ENCODE peak calls at places on chromosomes 5 and 9, in nine cellular contexts. S is fibroblast of villous mesenchyme, L is progenitor cell of endocrine pancreas, H is transverse colon, V is ovary, U is kidney, D is IMR-90, Y is GM20000, N is AG09309. P is an unnamed sample.

GRCh38 chr5:65753189-65753588 is 31.2 kb downstream of the NLN start:
- DNase-seq in D (no peak), L (no peak), H (no peak), S (no peak), N (no peak), Y (no peak), V (no peak), U (no peak), P (no peak)

GRCh38 chr5:89883967-89884366 is 525.6 kb downstream of the CETN3 start:
- DNase-seq in Y (no peak), N (no peak), V (no peak), S (no peak), D (no peak), L (no peak), U (no peak), H (no peak), P (no peak)

GRCh38 chr5:72531496-72532190 is 24.4 kb upstream of the ZNF366 start:
- DNase-seq in H (no peak), L (no peak), N (peak), D (no peak), S (peak), U (no peak), V (no peak), Y (no peak), P (no peak)

GRCh38 chr5:88923623-88924619 is 40.9 kb upstream of the MEF2C start:
- DNase-seq in Y (no peak), S (no peak), H (no peak), U (no peak), V (no peak), D (no peak), N (no peak), L (no peak), P (no peak)

GRCh38 chr5:105849701-105850100 is 1821.0 kb downstream of the EFNA5 start:
- DNase-seq in Y (no peak), H (no peak), V (no peak), D (peak), N (no peak), S (no peak), L (no peak), U (no peak), P (no peak)

GRCh38 chr5:80591352-80591751 is 21.3 kb upstream of the ANKRD34B start:
- DNase-seq in Y (no peak), U (peak), L (no peak), S (no peak), D (no peak), N (no peak), V (no peak), H (no peak), P (no peak)

GRCh38 chr9:99134893-99135341 is 30.0 kb downstream of the TGFBR1 start:
- DNase-seq in U (no peak), L (no peak), N (peak), V (no peak), S (peak), H (no peak), Y (no peak), D (peak), P (no peak)

GRCh38 chr9:93032545-93032944 is 26.0 kb upstream of the SUSD3 start:
- DNase-seq in S (no peak), H (no peak), N (no peak), U (no peak), D (no peak), V (no peak), Y (no peak), L (no peak), P (no peak)

GRCh38 chr9:93112116-93112863 is 16.3 kb downstream of the CARD19 start:
- DNase-seq in H (no peak), L (no peak), Y (no peak), U (peak), S (no peak), D (no peak), N (no peak), V (peak), P (no peak)

GRCh38 chr9:13481274-13481673 is 201.8 kb upstream of the MPDZ start:
- DNase-seq in U (no peak), L (no peak), Y (no peak), D (no peak), N (no peak), S (no peak), V (no peak), H (no peak), P (no peak)

GRCh38 chr5:125928663-125929062 is 494.5 kb upstream of the GRAMD2B start:
- DNase-seq in Y (no peak), V (no peak), N (no peak), S (no peak), L (no peak), D (no peak), H (no peak), U (no peak), P (no peak)

GRCh38 chr5:67283988-67284457 is 87.4 kb upstream of the CD180 start:
- DNase-seq in H (no peak), V (no peak), Y (no peak), U (no peak), L (no peak), D (no peak), N (no peak), S (no peak), P (no peak)

GRCh38 chr9:97981828-97982164 is 1.3 kb upstream of the ANP32B start:
- DNase-seq in H (no peak), L (no peak), Y (no peak), U (no peak), S (peak), V (no peak), N (no peak), D (no peak), P (no peak)

GRCh38 chr9:97983524-97984187 is 515 bp downstream of the ANP32B start:
- DNase-seq in V (peak), H (peak), D (peak), U (peak), Y (peak), L (peak), N (no peak), S (peak), P (peak)

GRCh38 chr9:97982191-97982718 is 886 bp upstream of the ANP32B start:
- DNase-seq in N (no peak), D (no peak), S (no peak), U (no peak), H (no peak), V (no peak), Y (no peak), L (no peak), P (no peak)

GRCh38 chr9:97984188-97985057 is 1.3 kb downstream of the ANP32B start:
- DNase-seq in U (peak), S (peak), D (peak), H (peak), L (peak), V (peak), N (peak), Y (peak), P (peak)

DNA sequence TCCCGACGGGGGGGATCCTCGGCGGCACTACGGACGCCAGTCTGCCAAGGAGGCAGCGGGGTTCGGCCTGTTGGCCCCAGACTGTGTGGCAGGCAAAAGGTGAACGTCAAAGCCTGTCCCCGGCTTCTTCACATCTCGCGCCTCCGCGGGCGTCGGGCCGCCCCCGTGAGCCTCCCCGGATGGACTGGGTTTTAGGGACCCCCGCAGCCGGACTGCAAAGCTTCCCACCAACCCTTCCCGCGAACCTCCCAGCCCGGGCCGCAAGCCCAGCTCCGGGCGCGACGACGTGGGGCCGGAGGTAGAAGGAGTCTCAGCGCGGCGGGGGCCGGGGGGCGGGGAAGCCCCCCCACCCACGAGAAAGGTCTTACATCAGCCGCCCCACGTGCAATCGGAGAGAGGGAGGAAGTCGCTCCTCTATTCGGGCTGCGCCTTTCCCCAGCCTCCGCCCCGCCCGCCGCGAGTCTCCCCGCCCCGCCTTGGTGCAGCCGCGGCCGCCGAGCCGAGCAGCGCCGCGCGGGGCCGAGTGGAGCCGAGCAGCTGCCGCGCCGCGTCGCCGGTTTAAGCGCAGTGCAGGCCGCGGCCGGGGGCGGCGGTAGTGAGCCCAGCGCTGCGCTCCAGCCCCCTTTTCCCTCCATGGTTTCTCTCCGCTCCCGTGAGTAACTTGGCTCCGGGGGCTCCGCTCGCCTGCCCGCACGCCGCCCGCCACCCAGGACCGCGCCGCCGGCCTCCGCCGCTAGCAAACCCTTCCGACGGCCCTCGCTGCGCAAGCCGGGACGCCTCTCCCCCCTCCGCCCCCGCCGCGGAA is at the start of gene ANP32B:
- DNase-seq in N (peak), U (peak), Y (peak), H (peak), L (peak), S (peak), V (peak), D (peak), P (peak)
- TF ChIP-seq CTCF in N (peak), U (peak), Y (peak), H (peak), L (peak), S (peak), V (peak), D (peak), P (peak)

DNA sequence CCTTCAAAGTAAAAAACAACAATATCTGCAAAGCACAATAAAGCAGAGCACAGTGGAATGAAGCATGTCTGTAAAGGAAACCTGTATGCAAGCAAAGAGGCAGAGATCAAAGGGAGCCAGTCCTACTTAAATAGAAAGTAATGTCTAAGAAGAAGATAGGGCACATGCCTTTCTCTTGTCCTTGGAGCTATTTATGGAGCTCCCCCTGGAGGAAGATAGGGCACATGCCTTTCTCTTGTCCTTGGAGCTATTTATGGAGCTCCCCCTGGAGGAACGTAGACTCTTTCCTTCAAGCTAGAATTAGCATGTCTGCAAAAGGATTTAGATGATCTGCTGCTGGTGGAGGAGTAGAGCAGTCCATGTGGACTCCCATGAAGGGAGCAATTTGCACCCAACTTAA is 168.1 kb upstream of the RASEF start:
- DNase-seq in S (peak), H (no peak), D (no peak), U (no peak), Y (no peak), N (no peak), L (no peak), V (no peak), P (no peak)
- TF ChIP-seq CTCF in S (peak), H (no peak), D (no peak), U (no peak), Y (no peak), N (peak), L (peak), V (no peak), P (peak)

GRCh38 chr9:5869315-5870019 is 21.2 kb upstream of the MLANA start:
- DNase-seq in S (no peak), U (no peak), L (no peak), V (no peak), Y (peak), D (no peak), N (no peak), H (no peak), P (no peak)
- TF ChIP-seq CTCF in S (peak), U (no peak), L (peak), V (no peak), Y (peak), D (peak), N (peak), H (no peak), P (peak)

GRCh38 chr5:6432206-6432605 is 16.5 kb upstream of the UBE2QL1 start:
- DNase-seq in D (no peak), L (no peak), H (no peak), S (no peak), N (no peak), V (no peak), Y (no peak), U (no peak), P (no peak)

GRCh38 chr5:6436715-6437340 is 11.8 kb upstream of the UBE2QL1 start:
- DNase-seq in V (no peak), Y (no peak), L (no peak), N (no peak), U (no peak), D (no peak), S (no peak), H (no peak), P (no peak)

GRCh38 chr5:6431214-6432195 is 17.2 kb upstream of the UBE2QL1 start:
- DNase-seq in N (no peak), L (no peak), H (no peak), V (no peak), U (no peak), Y (no peak), S (no peak), D (no peak), P (no peak)

GRCh38 chr5:6434737-6435136 is 13.9 kb upstream of the UBE2QL1 start:
- DNase-seq in Y (no peak), L (no peak), V (no peak), N (no peak), S (no peak), D (no peak), H (no peak), U (no peak), P (no peak)

GRCh38 chr5:6435356-6435755 is 13.3 kb upstream of the UBE2QL1 start:
- DNase-seq in L (peak), S (peak), D (no peak), H (no peak), V (no peak), N (no peak), Y (no peak), U (no peak), P (no peak)
- TF ChIP-seq CTCF in L (peak), S (peak), D (peak), H (peak), V (no peak), N (peak), Y (no peak), U (no peak), P (no peak)

GRCh38 chr9:129887210-129888084 is 52.2 kb downstream of the USP20 start:
- DNase-seq in L (no peak), S (peak), U (no peak), H (peak), N (peak), D (peak), Y (no peak), V (no peak), P (no peak)

GRCh38 chr9:129886226-129887174 is 51.2 kb downstream of the USP20 start:
- DNase-seq in D (no peak), U (peak), H (peak), Y (no peak), N (no peak), L (no peak), S (no peak), V (no peak), P (no peak)

GRCh38 chr9:129885670-129886106 is 50.4 kb downstream of the USP20 start:
- DNase-seq in N (peak), S (peak), V (peak), H (peak), Y (peak), U (peak), D (peak), L (peak), P (peak)

GRCh38 chr9:129884220-129885017 is 49.2 kb downstream of the USP20 start:
- DNase-seq in H (peak), D (peak), V (peak), N (no peak), L (peak), S (peak), U (peak), Y (peak), P (no peak)

DNA sequence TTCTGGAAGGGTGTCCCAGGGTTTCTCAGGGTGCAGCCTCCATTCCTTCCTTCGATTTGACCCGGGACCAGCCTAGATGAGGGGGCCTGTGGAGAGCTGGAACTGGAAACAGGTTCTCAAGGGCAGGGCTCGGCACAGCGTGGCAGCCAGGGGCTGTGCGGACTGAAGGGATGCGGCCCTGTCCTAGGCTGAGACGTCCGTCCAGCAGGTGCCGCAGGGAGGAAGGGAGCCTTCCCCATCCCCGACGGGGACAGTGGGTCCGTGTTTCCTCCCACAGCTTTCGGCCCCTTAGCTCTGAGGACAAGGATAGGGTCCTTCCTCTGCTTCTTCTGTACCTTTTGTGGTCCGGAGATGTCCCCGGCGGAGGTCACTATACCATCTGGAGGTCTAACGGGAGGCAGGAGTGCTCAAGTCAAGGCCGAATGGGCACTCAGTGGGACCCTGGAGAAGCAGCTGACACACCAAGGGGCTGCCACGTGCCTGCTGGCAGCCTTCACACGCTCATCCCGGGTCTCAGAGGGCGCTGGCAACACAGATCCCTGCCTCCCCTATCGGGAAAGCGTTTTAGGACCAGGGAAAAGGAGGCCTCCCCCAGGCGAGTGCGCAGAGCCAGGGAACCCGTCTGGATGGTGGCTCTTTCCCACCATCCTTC is 49.9 kb downstream of the USP20 start:
- DNase-seq in U (peak), H (peak), N (no peak), L (no peak), D (no peak), S (no peak), Y (no peak), V (peak), P (no peak)
- TF ChIP-seq CTCF in U (peak), H (no peak), N (peak), L (no peak), D (no peak), S (peak), Y (no peak), V (peak), P (no peak)

GRCh38 chr5:78364005-78364404 is 3.6 kb downstream of the SCAMP1 start:
- DNase-seq in S (no peak), U (no peak), H (no peak), N (no peak), D (no peak), L (no peak), Y (no peak), V (no peak), P (no peak)

GRCh38 chr5:78362220-78362619 is 1.8 kb downstream of the SCAMP1 start:
- DNase-seq in U (no peak), S (no peak), L (no peak), H (no peak), N (no peak), V (no peak), Y (no peak), D (no peak), P (no peak)

GRCh38 chr5:78360674-78361225 is 333 bp downstream of the SCAMP1 start:
- DNase-seq in H (peak), D (no peak), L (peak), S (peak), N (no peak), U (peak), V (peak), Y (peak), P (peak)

GRCh38 chr5:78361226-78361993 is 993 bp downstream of the SCAMP1 start:
- DNase-seq in S (peak), Y (peak), N (no peak), U (peak), D (peak), L (no peak), H (peak), V (peak), P (no peak)

DNA sequence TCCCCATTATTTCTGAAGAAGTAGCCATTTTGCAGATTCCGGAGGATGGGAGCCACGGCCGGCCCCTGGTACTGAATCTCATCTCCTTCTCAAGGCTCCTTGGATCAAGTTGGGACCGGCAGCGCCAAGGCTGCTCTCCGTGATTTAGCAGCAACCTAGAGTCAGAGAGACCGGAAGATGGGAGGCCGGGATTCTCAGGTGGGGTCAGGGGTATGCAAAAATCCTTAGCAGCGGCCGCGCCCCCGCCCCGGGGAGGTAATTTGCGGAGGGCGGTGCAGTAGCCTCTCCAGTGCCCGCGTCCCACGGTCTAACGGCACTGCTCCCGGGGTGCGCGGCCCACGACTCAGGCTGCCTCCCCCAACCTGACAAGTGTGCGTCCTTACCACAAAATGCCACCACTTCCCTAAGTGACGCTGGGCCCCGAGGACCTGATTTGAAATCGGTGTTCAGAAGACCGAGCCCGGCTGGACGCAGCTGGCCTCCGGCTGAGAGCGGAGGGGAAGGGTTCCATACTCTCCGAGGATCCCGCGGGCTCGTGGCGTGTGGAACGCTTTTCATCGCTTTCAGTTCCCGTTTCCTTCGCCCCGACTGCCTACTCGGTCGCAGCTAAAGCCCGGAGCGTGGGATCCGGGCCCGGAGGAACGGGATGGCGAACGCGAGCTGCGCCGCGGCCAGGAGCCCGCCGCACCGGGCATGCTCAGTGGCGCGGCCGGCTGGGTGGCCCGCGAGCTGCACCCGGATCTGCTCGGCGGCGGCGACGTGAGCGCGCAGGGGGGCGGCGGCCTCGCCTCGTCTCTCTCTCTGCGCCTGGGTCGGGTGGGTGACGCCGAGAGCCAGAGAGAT is at the start of gene SCAMP1:
- DNase-seq in U (peak), V (peak), H (peak), L (peak), Y (peak), D (peak), S (peak), N (peak), P (peak)
- TF ChIP-seq CTCF in U (peak), V (peak), H (peak), L (peak), Y (no peak), D (peak), S (peak), N (peak), P (peak)